ENCODE peak calls at places on chromosomes 1 and 21, in four cellular contexts. One of them, this sample, is unnamed.

GRCh38 chr1:201882665-201883132 is 6.0 kb upstream of the SHISA4 start:
- DNase-seq in HFF-Myc: peak
- DNase-seq in AG10803: peak
- DNase-seq in ovary: no peak
- DNase-seq in this sample: no peak

GRCh38 chr1:110433803-110434202 is 17.1 kb upstream of the PROK1 start:
- DNase-seq in ovary: peak
- DNase-seq in AG10803: peak
- DNase-seq in HFF-Myc: no peak
- DNase-seq in this sample: no peak

GRCh38 chr1:22031214-22031962 is 21.1 kb upstream of the CDC42 start:
- DNase-seq in AG10803: no peak
- DNase-seq in HFF-Myc: no peak
- DNase-seq in ovary: no peak
- DNase-seq in this sample: no peak

GRCh38 chr21:41147096-41147978 is 20.6 kb upstream of the BACE2 start:
- DNase-seq in HFF-Myc: no peak
- DNase-seq in AG10803: no peak
- DNase-seq in ovary: no peak
- DNase-seq in this sample: no peak

GRCh38 chr1:210726621-210727020 is 397.9 kb downstream of the HHAT start:
- DNase-seq in ovary: no peak
- DNase-seq in HFF-Myc: peak
- DNase-seq in AG10803: no peak
- DNase-seq in this sample: no peak

GRCh38 chr1:93588206-93588605 is 93.4 kb downstream of the BCAR3 start:
- DNase-seq in ovary: no peak
- DNase-seq in AG10803: no peak
- DNase-seq in HFF-Myc: no peak
- DNase-seq in this sample: no peak

GRCh38 chr1:245710961-245711903 is 556.4 kb downstream of the KIF26B start:
- DNase-seq in HFF-Myc: no peak
- DNase-seq in AG10803: no peak
- DNase-seq in ovary: no peak
- DNase-seq in this sample: no peak

GRCh38 chr1:54323324-54323739 is 82.9 kb downstream of the SSBP3 start:
- DNase-seq in ovary: peak
- DNase-seq in HFF-Myc: no peak
- DNase-seq in AG10803: no peak
- DNase-seq in this sample: no peak

GRCh38 chr1:58575831-58576726 is 973 bp downstream of the TACSTD2 start:
- DNase-seq in HFF-Myc: no peak
- DNase-seq in ovary: no peak
- DNase-seq in AG10803: no peak
- DNase-seq in this sample: no peak

GRCh38 chr1:18945401-18945849 is 11.1 kb downstream of the IFFO2 start:
- DNase-seq in HFF-Myc: no peak
- DNase-seq in ovary: no peak
- DNase-seq in AG10803: peak
- DNase-seq in this sample: no peak

GRCh38 chr1:184953600-184954219 is 20.6 kb downstream of the NIBAN1 start:
- DNase-seq in HFF-Myc: no peak
- DNase-seq in AG10803: peak
- DNase-seq in ovary: no peak
- DNase-seq in this sample: no peak

GRCh38 chr1:192639607-192640368 is 3.8 kb downstream of the RGS13 start:
- DNase-seq in HFF-Myc: no peak
- DNase-seq in ovary: no peak
- DNase-seq in AG10803: peak
- DNase-seq in this sample: no peak

GRCh38 chr1:10960954-10961833 is 51.3 kb upstream of the TARDBP start:
- DNase-seq in ovary: peak
- DNase-seq in HFF-Myc: no peak
- DNase-seq in AG10803: peak
- DNase-seq in this sample: peak

GRCh38 chr1:94539496-94539895 is 2.1 kb downstream of the F3 start:
- DNase-seq in AG10803: peak
- DNase-seq in HFF-Myc: no peak
- DNase-seq in ovary: no peak
- DNase-seq in this sample: no peak

GRCh38 chr1:205812271-205812877 is 624 bp downstream of the SLC41A1 start:
- DNase-seq in AG10803: no peak
- DNase-seq in ovary: peak
- DNase-seq in HFF-Myc: no peak
- DNase-seq in this sample: no peak

GRCh38 chr21:37447288-37447936 is 80.8 kb downstream of the DYRK1A start:
- DNase-seq in ovary: no peak
- DNase-seq in AG10803: no peak
- DNase-seq in HFF-Myc: no peak
- DNase-seq in this sample: no peak

GRCh38 chr1:55718758-55719671 is 503.9 kb upstream of the USP24 start:
- DNase-seq in HFF-Myc: peak
- DNase-seq in ovary: peak
- DNase-seq in AG10803: peak
- DNase-seq in this sample: peak

GRCh38 chr1:211632117-211632807 is 43.2 kb downstream of the NEK2 start:
- DNase-seq in ovary: no peak
- DNase-seq in AG10803: no peak
- DNase-seq in HFF-Myc: no peak
- DNase-seq in this sample: no peak

DNA sequence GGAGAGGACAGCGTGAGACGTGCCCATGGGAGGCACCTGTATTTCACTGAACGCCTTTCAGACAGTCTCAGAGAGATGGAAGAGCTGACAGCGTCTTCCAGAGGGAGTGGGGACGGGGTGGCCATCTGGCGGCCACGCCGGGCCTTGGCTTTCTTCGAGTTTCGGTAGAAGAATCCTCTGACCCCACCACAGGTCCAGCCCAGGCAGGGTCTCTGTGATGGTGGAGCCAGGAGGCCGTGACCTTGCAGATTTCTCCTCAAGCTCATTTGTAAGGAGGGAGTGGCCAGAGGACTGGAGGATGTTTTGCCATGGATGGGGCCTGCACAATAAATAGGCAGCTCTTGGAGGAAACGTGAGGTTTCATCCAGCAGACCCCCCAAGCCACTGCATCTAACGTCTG is 47.5 kb upstream of the ADARB1 start:
- DNase-seq in HFF-Myc: no peak
- DNase-seq in ovary: no peak
- DNase-seq in AG10803: no peak
- DNase-seq in this sample: no peak
- TF ChIP-seq CTCF in HFF-Myc: no peak
- TF ChIP-seq CTCF in ovary: no peak
- TF ChIP-seq CTCF in AG10803: no peak
- TF ChIP-seq CTCF in this sample: no peak

GRCh38 chr1:2931722-2932401 is 89.4 kb upstream of the ACTRT2 start:
- DNase-seq in AG10803: no peak
- DNase-seq in HFF-Myc: no peak
- DNase-seq in ovary: no peak
- DNase-seq in this sample: no peak

GRCh38 chr1:2932671-2933350 is 88.5 kb upstream of the ACTRT2 start:
- DNase-seq in HFF-Myc: no peak
- DNase-seq in AG10803: no peak
- DNase-seq in ovary: no peak
- DNase-seq in this sample: no peak

GRCh38 chr1:2929335-2929734 is 91.9 kb upstream of the ACTRT2 start:
- DNase-seq in ovary: no peak
- DNase-seq in HFF-Myc: no peak
- DNase-seq in AG10803: no peak
- DNase-seq in this sample: no peak

GRCh38 chr1:2930016-2930815 is 91.1 kb upstream of the ACTRT2 start:
- DNase-seq in ovary: no peak
- DNase-seq in AG10803: no peak
- DNase-seq in HFF-Myc: no peak
- DNase-seq in this sample: no peak

DNA sequence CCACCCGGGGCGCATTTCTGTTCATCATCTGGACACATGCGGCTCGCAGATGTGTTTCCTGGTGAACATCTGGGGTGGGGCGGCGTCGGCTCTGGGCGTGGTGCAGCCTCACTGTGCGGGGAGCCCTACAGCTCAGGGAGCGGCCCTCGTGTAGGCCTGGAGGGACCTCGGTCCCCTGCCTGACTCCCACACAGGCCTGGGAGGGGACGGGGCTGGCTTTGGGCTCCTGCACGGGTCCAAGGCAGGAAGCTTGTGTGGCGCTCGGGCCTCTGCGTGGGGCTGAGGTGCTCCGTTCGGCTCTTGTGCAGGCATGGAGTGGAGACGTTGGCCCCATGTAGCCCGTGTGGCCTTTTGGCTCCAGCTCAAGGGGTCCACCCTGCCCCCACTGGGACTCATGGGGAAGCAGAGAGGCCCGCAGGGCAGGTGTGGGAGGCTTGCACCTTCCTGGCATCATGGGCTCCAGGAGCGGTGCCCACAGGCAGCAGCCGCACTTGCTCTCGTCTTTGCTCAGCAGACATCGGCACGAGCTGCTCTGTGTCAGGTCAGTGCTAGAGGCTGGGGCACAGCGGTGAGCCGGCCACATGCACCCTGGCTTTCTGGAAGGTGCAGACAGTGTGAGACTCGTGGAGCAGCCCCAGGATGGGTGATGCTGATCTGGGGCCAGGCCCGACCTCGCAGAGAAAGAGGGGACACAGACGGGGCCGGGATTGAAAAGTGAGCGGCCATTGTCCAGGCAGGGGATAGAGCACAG is 90.1 kb upstream of the ACTRT2 start:
- DNase-seq in ovary: no peak
- DNase-seq in AG10803: no peak
- DNase-seq in HFF-Myc: no peak
- DNase-seq in this sample: no peak
- TF ChIP-seq CTCF in ovary: no peak
- TF ChIP-seq CTCF in AG10803: no peak
- TF ChIP-seq CTCF in HFF-Myc: no peak
- TF ChIP-seq CTCF in this sample: no peak

DNA sequence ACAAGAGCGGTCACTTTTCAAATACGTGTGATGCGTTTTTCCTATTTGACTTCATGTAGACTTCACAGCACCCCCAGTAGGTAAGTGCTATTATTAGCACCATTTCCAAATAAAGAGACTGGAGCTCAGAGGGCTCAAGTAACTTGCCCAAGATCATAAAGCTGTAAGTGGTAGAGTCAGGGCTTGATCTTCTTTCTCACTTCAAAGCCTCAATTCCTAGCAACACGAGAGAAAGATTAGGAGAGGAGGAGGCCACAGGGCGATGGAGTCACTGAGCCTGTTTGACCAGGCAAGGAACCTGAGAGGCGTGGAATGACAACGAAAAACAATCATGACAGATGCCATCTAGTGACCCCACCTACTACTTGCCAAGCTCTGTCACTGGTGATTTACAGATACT is 181.0 kb downstream of the FOXD2 start:
- DNase-seq in ovary: peak
- DNase-seq in AG10803: no peak
- DNase-seq in HFF-Myc: no peak
- DNase-seq in this sample: peak
- TF ChIP-seq CTCF in ovary: no peak
- TF ChIP-seq CTCF in AG10803: no peak
- TF ChIP-seq CTCF in HFF-Myc: no peak
- TF ChIP-seq CTCF in this sample: no peak

GRCh38 chr1:198523183-198523942 is 17.1 kb downstream of the ATP6V1G3 start:
- DNase-seq in ovary: no peak
- DNase-seq in AG10803: no peak
- DNase-seq in HFF-Myc: no peak
- DNase-seq in this sample: no peak
- TF ChIP-seq CTCF in ovary: no peak
- TF ChIP-seq CTCF in AG10803: no peak
- TF ChIP-seq CTCF in HFF-Myc: no peak
- TF ChIP-seq CTCF in this sample: no peak

DNA sequence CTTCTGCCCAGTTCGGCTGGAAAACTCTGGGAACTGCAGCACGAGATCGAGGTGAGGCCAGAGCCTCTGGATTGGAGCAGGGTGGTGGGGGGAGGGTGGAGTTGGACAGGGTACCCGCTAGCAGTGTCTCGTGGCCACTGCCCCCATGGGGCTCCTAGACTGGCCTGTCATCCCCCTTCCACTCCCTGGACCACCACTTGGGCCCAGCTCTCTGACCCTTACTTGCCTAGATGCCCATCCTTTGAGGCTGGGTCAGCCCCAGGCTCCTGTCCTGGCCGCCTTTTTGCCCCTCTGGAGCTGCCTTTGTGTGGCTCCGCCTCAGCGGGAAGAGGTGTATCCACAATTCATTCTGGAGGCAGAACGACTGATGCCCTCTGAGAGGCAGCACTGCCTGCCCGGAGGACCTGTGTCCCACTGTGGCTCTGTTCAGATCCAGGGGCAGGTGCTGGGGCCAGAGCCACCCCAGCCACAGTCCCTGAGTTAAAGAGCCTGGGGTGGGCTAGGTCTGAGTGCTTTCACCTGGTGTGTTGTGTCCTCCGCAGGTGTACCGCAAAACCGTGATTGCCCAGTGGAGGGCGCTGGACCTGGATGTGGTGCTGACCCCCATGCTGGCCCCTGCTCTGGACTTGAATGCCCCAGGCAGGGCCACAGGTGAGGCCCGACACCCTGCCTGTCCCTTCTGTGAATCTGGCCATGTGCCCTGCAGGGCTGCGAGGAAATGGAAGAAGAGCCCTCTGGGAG is 17.7 kb downstream of the FAAH start:
- DNase-seq in HFF-Myc: no peak
- DNase-seq in AG10803: no peak
- DNase-seq in ovary: no peak
- DNase-seq in this sample: no peak
- TF ChIP-seq CTCF in HFF-Myc: peak
- TF ChIP-seq CTCF in AG10803: no peak
- TF ChIP-seq CTCF in ovary: no peak
- TF ChIP-seq CTCF in this sample: no peak

DNA sequence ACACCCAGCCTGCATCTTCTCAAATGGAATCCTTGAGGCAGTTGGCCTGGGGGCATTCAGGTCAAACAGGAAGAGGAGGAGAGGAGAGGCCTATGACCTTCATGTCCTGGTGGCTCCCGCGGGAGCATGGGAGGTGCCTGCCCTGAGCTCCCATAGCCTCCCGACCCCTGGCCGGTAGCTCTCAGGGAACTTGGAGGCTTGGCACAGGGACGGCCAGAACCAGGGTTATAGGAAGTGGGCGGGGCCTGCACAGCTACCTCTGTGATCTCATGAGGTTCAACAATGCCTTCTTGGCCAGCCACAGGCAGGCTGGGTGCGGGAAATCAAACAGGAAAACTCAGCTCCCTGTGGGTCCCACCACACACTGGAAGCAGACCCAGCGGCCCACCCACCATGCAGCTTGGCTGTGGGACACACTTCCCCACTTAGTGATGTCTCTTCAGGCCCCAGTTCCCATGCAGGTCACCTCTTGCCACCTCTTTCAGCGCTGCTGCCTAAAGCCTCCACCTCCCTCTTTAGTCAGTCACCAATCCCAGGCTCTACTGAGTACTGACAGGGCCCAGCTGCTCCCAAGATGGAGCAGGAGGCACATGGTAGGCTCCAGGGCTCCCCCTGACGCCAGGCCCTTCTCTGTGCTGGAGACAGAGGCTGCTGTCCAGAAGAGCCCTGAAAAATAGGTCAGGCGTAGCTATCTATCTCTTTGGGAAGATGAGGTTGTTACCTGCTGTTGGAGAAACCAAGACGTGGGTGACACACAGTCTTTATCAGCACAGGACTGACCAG is at the start of gene SLFNL1:
- DNase-seq in AG10803: peak
- DNase-seq in HFF-Myc: no peak
- DNase-seq in ovary: no peak
- DNase-seq in this sample: no peak
- TF ChIP-seq CTCF in AG10803: no peak
- TF ChIP-seq CTCF in HFF-Myc: peak
- TF ChIP-seq CTCF in ovary: no peak
- TF ChIP-seq CTCF in this sample: no peak

GRCh38 chr1:4585216-4585615 is 69.2 kb upstream of the AJAP1 start:
- DNase-seq in HFF-Myc: no peak
- DNase-seq in ovary: no peak
- DNase-seq in AG10803: no peak
- DNase-seq in this sample: peak
- TF ChIP-seq CTCF in HFF-Myc: peak
- TF ChIP-seq CTCF in ovary: no peak
- TF ChIP-seq CTCF in AG10803: no peak
- TF ChIP-seq CTCF in this sample: no peak

This sample was measured in coronary artery.